ENCODE peak calls at places on chromosome 18, in seven cellular contexts. F, N, S, G, H, U and O are unnamed samples. For H3K4me1 and H3K27me3, the result is how much of the 10 kb centered on the place peaks cover.

GRCh38 chr18:76518543-76519155 is 23.6 kb upstream of the ZNF516 start:
- DNase-seq in H (no peak), F (peak), N (no peak), G (peak), U (no peak), S (peak), O (peak)

GRCh38 chr18:77346446-77346845 is 96.8 kb downstream of the GALR1 start:
- DNase-seq in H (no peak), F (peak), N (no peak), G (no peak), U (no peak), S (no peak), O (no peak)

GRCh38 chr18:71630686-71631085 is 913.5 kb downstream of the CBLN2 start:
- DNase-seq in F (peak), N (no peak), U (no peak), S (no peak), H (no peak), G (no peak), O (no peak)

GRCh38 chr18:61851940-61852451 is 40.8 kb downstream of the RNF152 start:
- DNase-seq in U (no peak), F (peak), H (no peak), N (no peak), G (no peak), S (no peak), O (no peak)

GRCh38 chr18:25935356-25935755 is 155.1 kb downstream of the SS18 start:
- DNase-seq in H (no peak), S (no peak), N (no peak), G (no peak), U (no peak), F (no peak), O (no peak)

GRCh38 chr18:59606193-59607175 is 90.7 kb downstream of the CCBE1 start:
- DNase-seq in U (no peak), S (no peak), H (no peak), F (peak), N (no peak), G (no peak), O (no peak)

GRCh38 chr18:73340135-73340934 is 472.5 kb upstream of the NETO1 start:
- DNase-seq in N (peak), F (peak), S (no peak), U (no peak), G (no peak), H (no peak), O (no peak)

GRCh38 chr18:62715829-62716678 is 713 bp downstream of the PHLPP1 start:
- DNase-seq in N (peak), S (peak), H (peak), G (peak), U (peak), F (peak), O (peak)

GRCh38 chr18:13615432-13615861 is 110.9 kb downstream of the FAM210A start:
- DNase-seq in H (no peak), N (no peak), U (no peak), G (no peak), S (no peak), F (peak), O (no peak)

GRCh38 chr18:23943104-23943503 is 71.5 kb upstream of the TTC39C start:
- DNase-seq in S (no peak), F (no peak), U (no peak), G (no peak), N (peak), H (no peak), O (no peak)

GRCh38 chr18:3541549-3542386 is 91.8 kb downstream of the TGIF1 start:
- DNase-seq in H (no peak), G (no peak), U (no peak), S (no peak), F (no peak), N (no peak), O (no peak)

GRCh38 chr18:4455113-4455811 is at the start of gene DLGAP1:
- DNase-seq in H (peak), F (peak), U (no peak), N (peak), G (peak), S (peak), O (peak)

GRCh38 chr18:60147326-60147725 is 225.2 kb downstream of the MC4R start:
- DNase-seq in U (no peak), G (no peak), F (no peak), N (no peak), H (no peak), S (no peak), O (no peak)

GRCh38 chr18:36247036-36247435 is 50.5 kb upstream of the FHOD3 start:
- DNase-seq in F (no peak), N (no peak), U (no peak), G (no peak), H (no peak), S (no peak), O (no peak)

GRCh38 chr18:35688757-35689156 is 107.2 kb downstream of the GALNT1 start:
- DNase-seq in N (peak), G (no peak), S (no peak), F (no peak), H (no peak), U (no peak), O (no peak)

GRCh38 chr18:986552-986951 is 81.9 kb downstream of the ADCYAP1 start:
- DNase-seq in U (no peak), G (no peak), N (no peak), H (no peak), F (no peak), S (no peak), O (no peak)

GRCh38 chr18:56501896-56502295 is 136.5 kb downstream of the TXNL1 start:
- DNase-seq in G (no peak), F (peak), H (no peak), S (no peak), U (no peak), N (no peak), O (no peak)

GRCh38 chr18:12645751-12646203 is 12.1 kb downstream of the SPIRE1 start:
- DNase-seq in N (no peak), H (peak), S (no peak), U (no peak), G (peak), F (peak), O (peak)

GRCh38 chr18:10230072-10230471 is 224.4 kb upstream of the APCDD1 start:
- DNase-seq in U (no peak), S (no peak), F (peak), G (no peak), N (no peak), H (no peak), O (no peak)

GRCh38 chr18:21459706-21460286 is 140.7 kb downstream of the ESCO1 start:
- DNase-seq in U (no peak), F (no peak), H (no peak), N (no peak), S (no peak), G (peak), O (no peak)

GRCh38 chr18:27750014-27750413 is 426.9 kb downstream of the CDH2 start:
- DNase-seq in U (no peak), N (peak), G (no peak), H (no peak), S (no peak), F (peak), O (no peak)

GRCh38 chr18:7104649-7105048 is 12.9 kb downstream of the LAMA1 start:
- DNase-seq in G (no peak), U (no peak), S (no peak), H (no peak), F (no peak), N (no peak), O (no peak)

GRCh38 chr18:905948-906415 is 1.3 kb downstream of the ADCYAP1 start:
- DNase-seq in F (no peak), N (no peak), U (no peak), S (no peak), H (no peak), G (no peak), O (no peak)

GRCh38 chr18:46174317-46175039 is 70.3 kb downstream of the HAUS1 start:
- DNase-seq in F (peak), H (peak), G (peak), U (peak), N (peak), S (no peak), O (no peak)

GRCh38 chr18:3411854-3412268 is 38.1 kb upstream of the TGIF1 start:
- DNase-seq in H (peak), S (peak), N (no peak), U (peak), F (peak), G (no peak), O (no peak)

GRCh38 chr18:55477537-55478300 is 110.3 kb downstream of the TCF4 start:
- DNase-seq in H (no peak), G (peak), N (peak), F (peak), U (no peak), S (no peak), O (peak)

GRCh38 chr18:61743775-61744531 is 148.9 kb downstream of the RNF152 start:
- DNase-seq in F (peak), H (no peak), U (no peak), N (no peak), S (no peak), G (no peak), O (peak)

GRCh38 chr18:6591491-6591890 is 138.0 kb upstream of the ARHGAP28 start:
- DNase-seq in U (no peak), G (no peak), F (peak), S (no peak), H (no peak), N (no peak), O (no peak)

GRCh38 chr18:27428716-27429475 is 243.8 kb upstream of the CHST9 start:
- DNase-seq in N (no peak), F (peak), G (no peak), S (no peak), H (peak), U (no peak), O (no peak)

DNA sequence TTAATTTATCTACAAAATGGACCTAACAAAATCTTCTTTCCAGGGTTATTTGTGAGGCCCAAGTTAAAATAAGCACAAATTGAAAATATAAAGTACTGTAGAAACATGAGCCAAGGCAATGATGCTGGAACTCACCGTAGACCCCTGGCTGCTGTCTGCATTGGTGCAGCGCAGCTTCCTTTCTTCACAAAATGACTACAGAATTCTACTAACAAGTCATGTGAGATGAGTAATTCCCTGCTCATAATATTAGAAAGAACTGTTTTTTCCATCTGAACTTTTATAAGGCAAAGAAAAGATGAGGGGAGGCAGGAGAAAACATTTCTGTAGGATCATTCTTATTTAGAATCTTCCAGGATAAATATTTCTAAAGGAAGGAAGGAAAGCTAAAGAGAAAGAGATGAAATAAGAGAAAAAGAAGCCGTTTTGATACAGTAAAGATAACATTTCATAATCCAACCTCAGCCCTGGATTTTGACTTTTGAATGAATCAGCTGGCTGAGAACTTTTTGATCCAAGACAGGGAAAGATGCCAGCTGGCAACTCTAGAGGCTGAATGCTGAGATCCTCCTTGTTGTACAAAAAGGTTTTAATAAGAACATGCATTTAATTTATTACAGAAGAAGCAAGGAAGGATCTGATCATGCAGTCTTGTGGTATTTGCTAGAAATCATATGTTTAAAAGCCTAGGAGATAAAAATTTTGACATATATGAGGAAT is 183.9 kb upstream of the KLHL14 start:
- DNase-seq in F (peak), H (no peak), S (no peak), U (no peak), G (no peak), N (no peak), O (no peak)
- TF ChIP-seq CTCF in F (peak), H (no peak), S (no peak), U (no peak), G (no peak), N (no peak), O (no peak)

GRCh38 chr18:58060254-58060653 is 16.2 kb downstream of the NEDD4L start:
- DNase-seq in N (no peak), G (no peak), S (no peak), H (no peak), U (no peak), F (no peak), O (no peak)
- H3K4me1 ChIP-seq in N (under half), G (under half), S (under half), H (under half), U (under half), F (under half), O (under half)

GRCh38 chr18:32730068-32730467 is 42.8 kb downstream of the KLHL14 start:
- DNase-seq in N (no peak), H (no peak), F (no peak), S (no peak), U (no peak), G (no peak), O (no peak)
- H3K27me3 ChIP-seq in N (under half), H (under half), F (under half), S (under half), U (under half), G (under half), O (under half)

GRCh38 chr18:78659057-78659456 is 320.6 kb upstream of the SALL3 start:
- DNase-seq in H (no peak), G (no peak), F (no peak), U (no peak), N (no peak), S (no peak), O (no peak)

GRCh38 chr18:78660311-78660710 is 319.3 kb upstream of the SALL3 start:
- DNase-seq in G (no peak), N (no peak), U (no peak), F (no peak), S (no peak), H (no peak), O (no peak)

GRCh38 chr18:78661316-78661715 is 318.3 kb upstream of the SALL3 start:
- DNase-seq in H (no peak), G (no peak), S (no peak), F (no peak), N (no peak), U (no peak), O (no peak)

GRCh38 chr18:78658531-78658930 is 321.1 kb upstream of the SALL3 start:
- DNase-seq in H (no peak), G (no peak), S (no peak), U (no peak), F (no peak), N (no peak), O (no peak)

GRCh38 chr18:78659748-78660147 is 319.9 kb upstream of the SALL3 start:
- DNase-seq in U (no peak), F (no peak), N (no peak), S (no peak), G (no peak), H (no peak), O (no peak)
- TF ChIP-seq CTCF in U (no peak), F (no peak), N (no peak), S (no peak), G (no peak), H (peak), O (no peak)

DNA sequence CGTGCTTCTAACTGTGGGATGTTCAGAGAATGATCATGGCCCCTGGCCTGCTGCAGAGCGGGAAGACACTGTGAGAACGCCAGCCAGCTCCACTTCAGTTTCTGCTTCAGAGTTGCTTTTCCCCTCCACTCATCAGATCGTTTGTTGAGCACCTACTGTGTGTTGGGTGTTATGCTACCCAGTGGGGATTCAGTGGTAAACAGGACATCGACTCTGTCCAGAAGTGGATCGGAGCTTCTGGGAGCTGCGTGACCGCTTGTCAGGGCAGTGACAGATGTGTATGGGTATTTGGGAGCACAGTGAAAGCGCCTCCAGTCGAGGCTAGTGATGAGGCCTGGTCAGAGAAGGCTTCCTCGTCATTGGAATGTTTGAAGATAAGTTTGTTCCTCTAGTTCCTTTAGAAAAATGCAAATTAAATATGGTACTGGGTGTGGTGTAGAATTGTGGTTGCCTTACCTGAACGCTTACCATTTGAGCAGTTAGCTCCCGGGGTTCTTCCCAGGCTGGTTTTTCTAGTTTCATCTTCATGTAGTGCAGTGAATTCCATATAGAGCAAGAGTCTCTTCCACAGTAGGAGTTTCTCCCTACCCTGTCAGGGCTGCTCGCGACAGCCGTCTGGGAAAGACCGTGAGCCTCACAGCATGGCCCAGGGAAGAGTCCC is 2.8 kb downstream of the RAB12 start:
- DNase-seq in U (no peak), F (no peak), N (no peak), H (no peak), G (no peak), S (no peak), O (no peak)
- H3K4me1 ChIP-seq in U (under half), F (under half), N (under half), H (under half), G (half or more), S (half or more), O (half or more)

GRCh38 chr18:37519506-37520135 is 46.0 kb downstream of the CELF4 start:
- DNase-seq in N (no peak), H (no peak), F (no peak), S (no peak), U (no peak), G (no peak), O (no peak)
- H3K27me3 ChIP-seq in N (under half), H (under half), F (under half), S (under half), U (under half), G (under half), O (under half)

GRCh38 chr18:51821610-51822009 is 518.4 kb upstream of the DCC start:
- DNase-seq in N (no peak), F (no peak), U (no peak), G (no peak), H (no peak), S (no peak), O (no peak)
- TF ChIP-seq CTCF in N (no peak), F (no peak), U (no peak), G (no peak), H (no peak), S (no peak), O (no peak)

DNA sequence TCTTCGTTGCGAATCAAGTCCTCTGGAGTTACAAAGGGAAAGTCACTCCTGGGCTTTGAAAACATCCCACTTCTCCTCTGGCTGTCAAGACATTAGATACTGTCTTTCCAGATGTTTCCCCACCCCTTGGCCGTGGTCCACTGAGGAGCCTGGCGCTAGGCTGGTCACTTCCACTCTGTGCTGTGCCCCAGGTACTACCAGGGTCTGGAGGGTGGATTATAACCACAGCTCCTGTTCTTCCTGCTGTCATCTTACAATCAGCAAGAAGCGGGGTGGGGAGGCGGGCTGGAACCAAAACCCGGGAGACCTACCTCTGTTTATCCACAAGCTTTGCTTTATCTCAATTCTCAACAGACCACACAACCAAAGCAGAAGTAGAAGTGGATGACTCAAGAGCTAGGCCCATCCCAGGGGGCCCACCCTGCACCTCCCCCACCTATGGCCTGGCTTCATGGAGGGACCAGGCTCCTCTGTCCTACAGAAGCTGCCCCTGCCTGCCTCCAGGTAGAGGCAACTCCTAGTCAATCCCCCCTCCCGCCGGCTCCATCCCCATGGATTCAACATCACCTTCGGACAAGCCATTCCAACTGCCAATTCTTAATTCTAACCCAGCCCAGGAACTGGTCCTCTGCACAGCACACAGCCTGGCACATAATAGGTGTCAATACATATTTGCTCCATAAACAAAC is 17.8 kb downstream of the SMAD7 start:
- DNase-seq in U (no peak), G (no peak), H (peak), F (peak), S (no peak), N (no peak), O (no peak)
- H3K4me1 ChIP-seq in U (half or more), G (half or more), H (half or more), F (half or more), S (half or more), N (half or more), O (under half)

GRCh38 chr18:50056185-50056584 is 138.8 kb downstream of the MYO5B start:
- DNase-seq in F (no peak), G (no peak), U (no peak), S (no peak), N (no peak), H (no peak), O (no peak)
- H3K27me3 ChIP-seq in F (under half), G (under half), U (under half), S (under half), N (under half), H (under half), O (under half)